ENCODE peak calls at places on chromosomes 12 and 14, in four cellular contexts. O, P, E and I are unnamed samples.

GRCh38 chr14:104942586-104942985 is 17.9 kb downstream of the PLD4 start:
- DNase-seq in E (no peak), P (no peak), O (no peak), I (no peak)

GRCh38 chr14:94675036-94675435 is 62.8 kb downstream of the SERPINA3 start:
- DNase-seq in O (no peak), P (no peak), E (no peak), I (no peak)

GRCh38 chr12:42213954-42214426 is 24.1 kb downstream of the YAF2 start:
- DNase-seq in P (no peak), O (no peak), E (peak; percentile 44), I (peak; percentile 55)

GRCh38 chr12:3441435-3441834 is 49.6 kb upstream of the PRMT8 start:
- DNase-seq in E (no peak), O (peak; percentile 24), P (no peak), I (no peak)

GRCh38 chr14:63650336-63650952 is 8.8 kb upstream of the WDR89 start:
- DNase-seq in P (no peak), O (no peak), E (no peak), I (peak; percentile 42)

GRCh38 chr12:44847888-44848770 is 28.0 kb downstream of the NELL2 start:
- DNase-seq in O (no peak), P (no peak), E (no peak), I (no peak)

GRCh38 chr12:55982319-55982936 is 8.6 kb downstream of the RAB5B start:
- DNase-seq in P (no peak), E (no peak), O (no peak), I (no peak)

GRCh38 chr14:60248697-60249314 is at the start of gene PPM1A:
- DNase-seq in E (peak; percentile 96), O (peak; percentile 96), P (peak; percentile 95), I (peak; percentile 95)

GRCh38 chr14:22875748-22876319 is 4.3 kb downstream of the LRP10 start:
- DNase-seq in E (no peak), O (no peak), P (no peak), I (no peak)

GRCh38 chr14:105309371-105309770 is 5.2 kb upstream of the PACS2 start:
- DNase-seq in O (no peak), E (no peak), P (no peak), I (no peak)

GRCh38 chr12:3365416-3366385 is 125.3 kb upstream of the PRMT8 start:
- DNase-seq in P (peak; percentile 39), E (no peak), O (peak; percentile 63), I (no peak)

GRCh38 chr12:57046947-57047890 is 2.7 kb downstream of the MYO1A start:
- DNase-seq in P (no peak), E (no peak), O (no peak), I (no peak)

GRCh38 chr12:119308743-119309456 is 25.6 kb upstream of the CCDC60 start:
- DNase-seq in O (peak; percentile 48), E (no peak), P (peak; percentile 20), I (no peak)

GRCh38 chr12:131242741-131243496 is 289.2 kb downstream of the ADGRD1 start:
- DNase-seq in E (no peak), O (peak; percentile 82), P (no peak), I (no peak)

GRCh38 chr12:59972941-59973340 is 377.1 kb downstream of the SLC16A7 start:
- DNase-seq in O (no peak), P (no peak), E (peak; percentile 51), I (peak; percentile 88)

GRCh38 chr14:60649815-60650381 is 621 bp upstream of the SIX1 start:
- DNase-seq in E (no peak), P (peak; percentile 40), O (peak; percentile 61), I (peak; percentile 60)

GRCh38 chr14:74488788-74489397 is 4.2 kb downstream of the NPC2 start:
- DNase-seq in P (no peak), O (no peak), E (peak; percentile 31), I (peak; percentile 67)

GRCh38 chr14:100421756-100422470 is 98.8 kb downstream of the SLC25A47 start:
- DNase-seq in E (no peak), P (no peak), O (no peak), I (no peak)

GRCh38 chr12:76220980-76221379 is 127.2 kb downstream of the BBS10 start:
- DNase-seq in O (no peak), P (peak; percentile 71), E (no peak), I (no peak)

GRCh38 chr14:62528296-62528695 is 517.0 kb downstream of the KCNH5 start:
- DNase-seq in P (no peak), E (peak; percentile 5), O (no peak), I (peak; percentile 18)

GRCh38 chr12:71972441-71973074 is 33.9 kb downstream of the TPH2 start:
- DNase-seq in P (no peak), E (no peak), O (peak; percentile 64), I (no peak)

GRCh38 chr12:126518596-126519200 is 1453.5 kb downstream of the AACS start:
- DNase-seq in O (no peak), P (no peak), E (peak; percentile 35), I (no peak)

DNA sequence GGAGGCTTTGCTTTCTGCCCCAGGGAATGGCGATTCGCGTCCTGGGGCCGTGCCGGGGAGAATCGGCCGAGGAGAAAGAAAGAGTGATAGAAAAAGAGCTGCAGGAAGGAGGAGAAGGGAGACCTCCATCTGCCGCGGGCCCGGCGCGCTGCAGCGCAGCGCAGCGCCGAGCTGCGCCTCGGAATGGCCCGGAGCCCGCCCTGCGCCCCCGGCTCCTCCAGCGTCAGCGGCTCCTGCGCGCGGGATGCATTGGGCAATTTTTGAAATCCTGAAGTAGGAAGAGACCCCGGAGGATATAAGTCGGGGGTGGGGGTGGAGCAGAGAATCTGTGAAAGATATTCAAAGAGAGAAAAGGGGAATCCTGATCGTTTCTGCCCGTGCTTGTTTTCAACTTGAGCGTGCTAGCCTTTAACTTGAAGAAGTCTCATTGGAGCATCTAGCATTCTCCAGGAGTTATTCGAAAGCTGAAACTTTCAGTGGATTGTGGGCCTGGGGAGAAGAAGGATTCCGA is 371 bp downstream of the PDE3A start:
- DNase-seq in E (peak; percentile 76), P (peak; percentile 67), O (peak; percentile 57), I (peak; percentile 37)
- H4K8ac ChIP-seq in E (no peak overlapping the region), P (no peak overlapping the region), O (no peak overlapping the region), I (no peak overlapping the region)

GRCh38 chr12:49777341-49777740 is 36.0 kb downstream of the TMBIM6 start:
- DNase-seq in P (no peak), O (no peak), E (no peak), I (no peak)

GRCh38 chr12:49776413-49776812 is 35.1 kb downstream of the TMBIM6 start:
- DNase-seq in E (peak; percentile 84), O (peak; percentile 88), P (peak; percentile 63), I (peak; percentile 79)

GRCh38 chr12:49776858-49777257 is 35.5 kb downstream of the TMBIM6 start:
- DNase-seq in E (no peak), P (no peak), O (no peak), I (no peak)

DNA sequence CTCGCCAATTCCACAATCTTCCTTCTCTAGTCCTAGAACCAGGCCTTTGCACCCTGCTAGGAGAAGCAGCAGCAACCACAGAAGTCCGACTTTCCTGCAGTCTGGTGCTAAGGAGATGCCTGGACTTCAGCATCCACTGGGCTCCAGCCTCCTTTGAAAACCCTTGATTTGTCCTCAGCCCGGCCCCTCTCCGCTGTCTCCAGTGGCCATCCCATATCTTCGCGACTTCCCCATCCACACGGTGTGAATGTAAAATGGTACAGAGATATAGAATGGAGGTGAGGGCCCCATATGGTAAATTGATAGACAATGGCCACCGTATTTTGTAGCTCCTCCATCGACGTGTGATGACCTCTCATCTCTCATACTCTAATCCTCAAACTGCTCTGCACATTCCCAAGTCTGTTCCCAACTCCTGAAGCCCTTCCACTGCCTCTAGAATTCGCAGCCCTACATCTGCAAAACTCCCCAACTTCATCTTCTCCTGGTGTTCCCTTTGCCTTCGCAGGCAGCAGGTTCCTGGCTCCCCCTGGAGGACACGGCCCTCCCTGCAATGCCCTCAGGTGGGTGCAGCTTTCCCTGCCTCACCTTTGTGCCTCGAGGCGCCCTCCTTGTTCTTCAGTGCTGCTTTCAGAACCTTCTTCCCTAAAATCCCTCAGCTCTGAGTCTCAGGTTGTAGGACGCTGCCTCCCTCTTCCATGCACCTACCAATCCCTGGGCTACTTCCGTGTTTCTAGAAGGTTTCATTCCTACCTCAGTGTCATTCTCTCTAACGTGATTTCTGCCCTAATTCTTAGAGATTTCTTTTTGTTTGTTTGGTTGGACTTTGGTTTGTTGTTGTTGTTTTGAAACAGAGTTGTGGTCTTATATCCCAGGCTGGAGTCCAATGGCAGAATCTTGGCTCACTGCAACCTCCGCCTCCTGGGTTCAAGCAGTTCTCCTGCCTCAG is 36.7 kb downstream of the TMBIM6 start:
- DNase-seq in P (peak; percentile 30), O (peak; percentile 93), E (peak; percentile 44), I (peak; percentile 16)
- H3K9me3 ChIP-seq in P (no peaks in the 10 kb centered on the region), O (no peaks in the 10 kb centered on the region), E (no peaks in the 10 kb centered on the region), I (no peaks in the 10 kb centered on the region)

GRCh38 chr14:24430682-24431568 is 1.2 kb downstream of the KHNYN start:
- DNase-seq in O (no peak), E (peak; percentile 85), P (no peak), I (peak; percentile 59)
- H4K8ac ChIP-seq in O (no peak overlapping the region), E (peak overlapping the region; percentile 84), P (no peak overlapping the region), I (peak overlapping the region; percentile 68)

GRCh38 chr12:5654019-5654418 is 222.1 kb downstream of the NTF3 start:
- DNase-seq in P (no peak), E (no peak), O (no peak), I (no peak)

GRCh38 chr12:5650804-5651461 is 219.0 kb downstream of the NTF3 start:
- DNase-seq in O (no peak), P (no peak), E (no peak), I (no peak)

DNA sequence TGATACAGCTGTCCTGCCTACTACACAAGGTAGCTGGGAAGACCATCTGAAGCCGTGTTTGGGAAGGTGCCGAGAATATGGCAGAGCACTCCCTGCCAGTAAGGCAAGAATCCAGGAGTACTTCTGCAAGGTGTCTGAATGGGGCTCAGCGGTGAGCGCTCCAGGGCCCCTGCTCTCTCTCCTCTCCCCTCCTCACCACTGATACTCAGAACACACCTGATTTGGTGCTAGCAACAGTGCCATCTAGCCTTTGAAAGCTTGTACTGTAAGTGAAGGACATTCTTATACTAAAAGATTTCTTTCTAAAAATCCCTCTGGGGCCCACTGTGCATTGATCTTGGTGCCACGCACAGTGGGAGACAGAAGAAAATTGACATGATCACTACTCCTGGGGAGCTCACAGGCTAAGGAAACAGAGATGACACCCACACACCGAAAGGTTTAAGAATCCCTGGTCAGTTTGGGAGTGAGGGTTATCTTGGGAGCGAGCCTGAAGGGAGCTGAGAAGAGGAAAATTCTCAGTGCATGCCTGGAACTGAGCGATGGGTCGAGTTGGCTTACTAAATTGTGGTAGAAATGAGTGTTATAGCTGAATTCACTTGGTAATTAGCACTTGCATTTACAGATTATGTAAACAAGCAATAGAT is 216.9 kb downstream of the NTF3 start:
- DNase-seq in O (peak; percentile 80), E (peak; percentile 42), P (peak; percentile 43), I (peak; percentile 58)
- H3K9me3 ChIP-seq in O (no peaks in the 10 kb centered on the region), E (no peaks in the 10 kb centered on the region), P (no peaks in the 10 kb centered on the region), I (no peaks in the 10 kb centered on the region)